ENCODE peak calls at places on chromosomes 3 and 15, in six cellular contexts. V is A673, H is left ventricle myocardium inferior, O is NB4, C is bronchial epithelial cell, T is right lobe of liver. K is an unnamed sample.

GRCh38 chr3:70989174-70989573 is 594.4 kb downstream of the FOXP1 start:
- DNase-seq in V (peak; percentile 83), H (no peak), O (no peak), C (peak; percentile 35), T (no peak), K (no peak)

GRCh38 chr15:67731112-67731761 is 94.1 kb upstream of the SKOR1 start:
- DNase-seq in V (no peak), H (no peak), O (peak; percentile 15), C (peak; percentile 70), T (no peak), K (peak; percentile 73)

GRCh38 chr3:113055201-113055600 is 64.4 kb downstream of the GTPBP8 start:
- DNase-seq in V (no peak), H (no peak), O (peak; percentile 68), C (no peak), T (no peak), K (no peak)

GRCh38 chr3:70855139-70855538 is 542.7 kb upstream of the MDFIC2 start:
- DNase-seq in V (no peak), H (no peak), O (no peak), C (no peak), T (no peak), K (no peak)

GRCh38 chr3:153901152-153901551 is 220.0 kb upstream of the ARHGEF26 start:
- DNase-seq in V (peak; percentile 64), H (no peak), O (no peak), C (no peak), T (no peak), K (no peak)

GRCh38 chr3:169324454-169324789 is 339.1 kb downstream of the MECOM start:
- DNase-seq in V (no peak), H (no peak), O (no peak), C (peak; percentile 16), T (no peak), K (no peak)

GRCh38 chr15:71811036-71811736 is 832 bp downstream of the NR2E3 start:
- DNase-seq in V (no peak), H (no peak), O (no peak), C (no peak), T (no peak), K (no peak)

GRCh38 chr3:54527521-54527920 is 400.3 kb downstream of the LRTM1 start:
- DNase-seq in V (no peak), H (no peak), O (no peak), C (no peak), T (no peak), K (no peak)

GRCh38 chr3:69541059-69541471 is 155.2 kb upstream of the FRMD4B start:
- DNase-seq in V (no peak), H (no peak), O (no peak), C (peak; percentile 95), T (no peak), K (peak; percentile 97)

GRCh38 chr3:194322701-194323174 is 28.4 kb downstream of the CPN2 start:
- DNase-seq in V (no peak), H (no peak), O (peak; percentile 24), C (peak; percentile 99), T (no peak), K (peak; percentile 100)

GRCh38 chr3:139670196-139670595 is 7.6 kb downstream of the NMNAT3 start:
- DNase-seq in V (no peak), H (no peak), O (no peak), C (no peak), T (no peak), K (no peak)

GRCh38 chr15:37793851-37794250 is 140.6 kb upstream of the TMCO5A start:
- DNase-seq in V (peak; percentile 12), H (no peak), O (peak; percentile 2), C (no peak), T (no peak), K (no peak)

GRCh38 chr15:63402498-63403253 is 21.0 kb upstream of the CA12 start:
- DNase-seq in V (peak; percentile 67), H (no peak), O (peak; percentile 53), C (peak; percentile 40), T (peak; percentile 3), K (peak; percentile 46)

GRCh38 chr3:94862703-94863102 is 799.8 kb downstream of the NSUN3 start:
- DNase-seq in V (peak; percentile 21), H (no peak), O (peak; percentile 48), C (peak; percentile 21), T (no peak), K (peak; percentile 54)

GRCh38 chr3:151091685-151092352 is 6.4 kb downstream of the MED12L start:
- DNase-seq in V (no peak), H (no peak), O (peak; percentile 3), C (peak; percentile 20), T (no peak), K (no peak)

GRCh38 chr3:19573644-19574043 is 360.4 kb downstream of the EFHB start:
- DNase-seq in V (no peak), H (no peak), O (no peak), C (no peak), T (no peak), K (no peak)

GRCh38 chr3:52324676-52325075 is 8.6 kb downstream of the DNAH1 start:
- DNase-seq in V (no peak), H (no peak), O (no peak), C (no peak), T (no peak), K (no peak)

GRCh38 chr15:66854012-66854965 is 152.3 kb downstream of the SMAD6 start:
- DNase-seq in V (no peak), H (no peak), O (no peak), C (no peak), T (peak; percentile 45), K (no peak)

GRCh38 chr3:172268425-172268824 is 179.8 kb downstream of the GHSR start:
- DNase-seq in V (no peak), H (no peak), O (no peak), C (no peak), T (no peak), K (no peak)

GRCh38 chr3:172177046-172177445 is 137.7 kb downstream of the FNDC3B start:
- DNase-seq in V (peak; percentile 72), H (no peak), O (no peak), C (no peak), T (no peak), K (no peak)

GRCh38 chr3:126208618-126209256 is 28.4 kb upstream of the ALDH1L1 start:
- DNase-seq in V (peak; percentile 98), H (peak; percentile 82), O (peak; percentile 90), C (peak; percentile 97), T (peak; percentile 82), K (peak; percentile 97)

GRCh38 chr15:59819047-59819446 is 129.9 kb upstream of the BNIP2 start:
- DNase-seq in V (no peak), H (no peak), O (no peak), C (no peak), T (no peak), K (no peak)

GRCh38 chr3:187735837-187736236 is 9.4 kb downstream of the BCL6 start:
- DNase-seq in V (no peak), H (no peak), O (no peak), C (peak; percentile 46), T (peak; percentile 91), K (no peak)

GRCh38 chr15:75483961-75484360 is 32.5 kb upstream of the SIN3A start:
- DNase-seq in V (no peak), H (no peak), O (no peak), C (no peak), T (no peak), K (no peak)

GRCh38 chr3:38017445-38018295 is 11.8 kb downstream of the PLCD1 start:
- DNase-seq in V (no peak), H (no peak), O (no peak), C (no peak), T (no peak), K (no peak)

GRCh38 chr3:38020342-38020726 is 9.1 kb downstream of the PLCD1 start:
- DNase-seq in V (no peak), H (no peak), O (no peak), C (no peak), T (no peak), K (no peak)

GRCh38 chr3:38021196-38021595 is 8.2 kb downstream of the PLCD1 start:
- DNase-seq in V (no peak), H (no peak), O (no peak), C (no peak), T (no peak), K (no peak)

GRCh38 chr3:38018296-38019266 is 10.9 kb downstream of the PLCD1 start:
- DNase-seq in V (no peak), H (no peak), O (no peak), C (no peak), T (no peak), K (no peak)

GRCh38 chr3:38019658-38020341 is 9.6 kb downstream of the PLCD1 start:
- DNase-seq in V (no peak), H (no peak), O (no peak), C (no peak), T (no peak), K (no peak)
- TF ChIP-seq CTCF in V (no peak), H (no peak), O (no peak), C (no peak), T (no peak), K (no peak)

GRCh38 chr15:84818221-84819131 is 1.3 kb downstream of the ALPK3 start:
- DNase-seq in V (peak; percentile 33), H (no peak), O (no peak), C (peak; percentile 40), T (no peak), K (peak; percentile 27)
- H3K4me3 ChIP-seq in V (no peak overlapping the region), H (peak overlapping the region; percentile 73), O (no peak overlapping the region), C (no peak overlapping the region), T (no peak overlapping the region), K (no peak overlapping the region)

DNA sequence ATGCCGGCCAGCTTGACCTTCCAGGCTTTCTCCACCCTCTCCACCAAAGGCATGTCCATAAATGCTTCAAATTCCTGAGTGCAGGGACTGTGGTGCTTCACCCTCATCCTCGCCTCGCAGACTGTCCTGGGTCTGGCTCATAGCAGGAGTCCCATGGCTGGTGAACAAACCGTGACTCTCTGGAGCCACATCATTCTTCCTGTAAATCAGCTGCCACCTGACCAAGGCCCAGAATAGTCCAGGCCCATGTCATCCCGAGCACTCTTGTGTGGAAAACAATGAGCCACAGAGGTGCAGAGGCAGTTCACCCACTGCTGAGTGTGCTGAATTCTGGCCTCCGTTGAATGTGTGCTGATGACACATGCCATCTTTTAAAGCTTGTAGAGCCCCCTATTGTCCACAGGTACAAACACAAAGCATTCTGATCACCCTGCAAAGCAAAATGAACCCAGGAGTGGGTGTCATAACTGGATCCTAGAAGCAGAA is 68.6 kb downstream of the ABHD5 start:
- DNase-seq in V (no peak), H (peak; percentile 30), O (peak; percentile 19), C (peak; percentile 65), T (no peak), K (peak; percentile 60)
- TF ChIP-seq CTCF in V (peak; percentile 25), H (no peak), O (no peak), C (peak; percentile 17), T (no peak), K (no peak)

DNA sequence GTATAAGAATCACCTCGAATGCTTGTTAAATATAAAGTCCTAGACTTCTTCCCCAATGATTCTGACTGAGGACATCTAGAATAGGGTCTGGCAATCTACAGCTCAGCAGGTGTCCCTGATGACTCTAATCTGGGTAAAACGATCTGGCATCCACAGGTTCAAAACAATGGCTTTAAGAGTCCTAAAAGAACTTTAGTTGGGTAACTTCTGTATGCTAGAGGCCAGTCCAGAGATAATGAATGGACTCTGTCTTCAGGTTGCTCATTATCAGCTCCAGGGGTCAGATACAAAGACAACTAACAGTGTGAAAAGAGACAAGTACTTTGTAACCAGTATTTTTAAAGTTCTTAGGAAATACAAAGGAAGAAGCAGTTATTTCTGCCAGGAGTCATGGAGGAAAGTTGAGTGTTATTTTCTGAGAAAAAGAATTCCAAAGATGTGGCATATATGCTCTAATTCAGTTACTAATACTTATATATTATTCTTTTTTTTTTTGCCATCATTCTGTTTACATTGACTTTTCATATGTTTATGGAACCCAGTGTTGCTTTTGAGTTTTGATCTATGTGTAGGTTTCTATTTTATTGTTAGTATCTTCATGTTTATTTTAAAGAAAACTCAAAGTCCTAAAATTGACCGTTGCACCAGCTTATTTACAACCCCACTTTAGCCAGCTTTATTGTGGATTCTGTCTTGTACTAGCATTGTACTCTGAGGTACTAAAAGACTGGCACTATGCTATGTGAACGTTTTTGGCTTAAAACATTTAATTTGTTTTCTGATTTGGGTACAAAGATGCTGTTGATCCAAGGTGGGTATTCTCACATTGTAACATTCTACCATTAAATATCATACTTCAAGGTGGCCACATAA is 3.1 kb upstream of the GPR15 start:
- DNase-seq in V (no peak), H (no peak), O (no peak), C (no peak), T (no peak), K (no peak)
- H3K4me3 ChIP-seq in V (no peak overlapping the region), H (no peak overlapping the region), O (no peak overlapping the region), C (no peak overlapping the region), T (no peak overlapping the region), K (no peak overlapping the region)